ENCODE peak calls at places on chromosome 18, in eight cellular contexts. One of them, this sample, is unnamed.

GRCh38 chr18:79216176-79216575 is 147.0 kb downstream of the ATP9B start:
- DNase-seq in stimulated activated CD8-positive, alpha-beta memory T cell treated with anti-CD3 and anti-CD28 coated beads, Interleukin-4, amount 100 ng/mL, for 1 hour: no peak
- DNase-seq in astrocyte of the spinal cord: no peak
- DNase-seq in sigmoid colon: no peak
- DNase-seq in SK-N-SH: no peak
- DNase-seq in NB4: no peak
- DNase-seq in fibroblast of lung: no peak
- DNase-seq in stimulated activated CD4-positive, alpha-beta T cell treated with anti-CD3 and anti-CD28 coated beads, Interleukin-15, amount 100 ng/mL, for 1 hour: no peak
- DNase-seq in this sample: no peak

GRCh38 chr18:21439453-21439852 is 161.1 kb downstream of the ESCO1 start:
- DNase-seq in sigmoid colon: no peak
- DNase-seq in stimulated activated CD4-positive, alpha-beta T cell treated with anti-CD3 and anti-CD28 coated beads, Interleukin-15, amount 100 ng/mL, for 1 hour: no peak
- DNase-seq in SK-N-SH: no peak
- DNase-seq in astrocyte of the spinal cord: peak
- DNase-seq in NB4: no peak
- DNase-seq in stimulated activated CD8-positive, alpha-beta memory T cell treated with anti-CD3 and anti-CD28 coated beads, Interleukin-4, amount 100 ng/mL, for 1 hour: no peak
- DNase-seq in fibroblast of lung: peak
- DNase-seq in this sample: no peak

GRCh38 chr18:48324651-48325050 is 84.5 kb downstream of the ZBTB7C start:
- DNase-seq in SK-N-SH: peak
- DNase-seq in NB4: no peak
- DNase-seq in astrocyte of the spinal cord: no peak
- DNase-seq in fibroblast of lung: no peak
- DNase-seq in stimulated activated CD8-positive, alpha-beta memory T cell treated with anti-CD3 and anti-CD28 coated beads, Interleukin-4, amount 100 ng/mL, for 1 hour: no peak
- DNase-seq in stimulated activated CD4-positive, alpha-beta T cell treated with anti-CD3 and anti-CD28 coated beads, Interleukin-15, amount 100 ng/mL, for 1 hour: no peak
- DNase-seq in sigmoid colon: no peak
- DNase-seq in this sample: no peak

GRCh38 chr18:33115476-33115875 is 325.0 kb downstream of the CCDC178 start:
- DNase-seq in sigmoid colon: no peak
- DNase-seq in astrocyte of the spinal cord: no peak
- DNase-seq in NB4: no peak
- DNase-seq in SK-N-SH: no peak
- DNase-seq in stimulated activated CD8-positive, alpha-beta memory T cell treated with anti-CD3 and anti-CD28 coated beads, Interleukin-4, amount 100 ng/mL, for 1 hour: no peak
- DNase-seq in fibroblast of lung: no peak
- DNase-seq in stimulated activated CD4-positive, alpha-beta T cell treated with anti-CD3 and anti-CD28 coated beads, Interleukin-15, amount 100 ng/mL, for 1 hour: no peak
- DNase-seq in this sample: no peak

GRCh38 chr18:39453882-39454281 is 1888.3 kb upstream of the CELF4 start:
- DNase-seq in sigmoid colon: no peak
- DNase-seq in astrocyte of the spinal cord: peak
- DNase-seq in SK-N-SH: no peak
- DNase-seq in NB4: no peak
- DNase-seq in stimulated activated CD4-positive, alpha-beta T cell treated with anti-CD3 and anti-CD28 coated beads, Interleukin-15, amount 100 ng/mL, for 1 hour: no peak
- DNase-seq in fibroblast of lung: peak
- DNase-seq in stimulated activated CD8-positive, alpha-beta memory T cell treated with anti-CD3 and anti-CD28 coated beads, Interleukin-4, amount 100 ng/mL, for 1 hour: no peak
- DNase-seq in this sample: no peak

GRCh38 chr18:54774423-54774822 is 53.9 kb upstream of the RAB27B start:
- DNase-seq in astrocyte of the spinal cord: peak
- DNase-seq in sigmoid colon: no peak
- DNase-seq in stimulated activated CD4-positive, alpha-beta T cell treated with anti-CD3 and anti-CD28 coated beads, Interleukin-15, amount 100 ng/mL, for 1 hour: no peak
- DNase-seq in SK-N-SH: no peak
- DNase-seq in stimulated activated CD8-positive, alpha-beta memory T cell treated with anti-CD3 and anti-CD28 coated beads, Interleukin-4, amount 100 ng/mL, for 1 hour: no peak
- DNase-seq in fibroblast of lung: peak
- DNase-seq in NB4: no peak
- DNase-seq in this sample: no peak

GRCh38 chr18:45457933-45458332 is 157.3 kb upstream of the SLC14A2 start:
- DNase-seq in stimulated activated CD8-positive, alpha-beta memory T cell treated with anti-CD3 and anti-CD28 coated beads, Interleukin-4, amount 100 ng/mL, for 1 hour: no peak
- DNase-seq in SK-N-SH: no peak
- DNase-seq in NB4: no peak
- DNase-seq in astrocyte of the spinal cord: no peak
- DNase-seq in sigmoid colon: no peak
- DNase-seq in fibroblast of lung: no peak
- DNase-seq in stimulated activated CD4-positive, alpha-beta T cell treated with anti-CD3 and anti-CD28 coated beads, Interleukin-15, amount 100 ng/mL, for 1 hour: no peak
- DNase-seq in this sample: no peak

GRCh38 chr18:13530879-13531387 is 195.4 kb downstream of the FAM210A start:
- DNase-seq in astrocyte of the spinal cord: peak
- DNase-seq in stimulated activated CD4-positive, alpha-beta T cell treated with anti-CD3 and anti-CD28 coated beads, Interleukin-15, amount 100 ng/mL, for 1 hour: no peak
- DNase-seq in stimulated activated CD8-positive, alpha-beta memory T cell treated with anti-CD3 and anti-CD28 coated beads, Interleukin-4, amount 100 ng/mL, for 1 hour: no peak
- DNase-seq in SK-N-SH: peak
- DNase-seq in sigmoid colon: peak
- DNase-seq in fibroblast of lung: peak
- DNase-seq in NB4: peak
- DNase-seq in this sample: peak

GRCh38 chr18:57122906-57123510 is 23.9 kb upstream of the BOD1L2 start:
- DNase-seq in stimulated activated CD4-positive, alpha-beta T cell treated with anti-CD3 and anti-CD28 coated beads, Interleukin-15, amount 100 ng/mL, for 1 hour: no peak
- DNase-seq in fibroblast of lung: no peak
- DNase-seq in astrocyte of the spinal cord: no peak
- DNase-seq in stimulated activated CD8-positive, alpha-beta memory T cell treated with anti-CD3 and anti-CD28 coated beads, Interleukin-4, amount 100 ng/mL, for 1 hour: no peak
- DNase-seq in NB4: no peak
- DNase-seq in sigmoid colon: no peak
- DNase-seq in SK-N-SH: no peak
- DNase-seq in this sample: no peak

GRCh38 chr18:3179430-3180089 is 40.2 kb downstream of the MYOM1 start:
- DNase-seq in stimulated activated CD8-positive, alpha-beta memory T cell treated with anti-CD3 and anti-CD28 coated beads, Interleukin-4, amount 100 ng/mL, for 1 hour: no peak
- DNase-seq in astrocyte of the spinal cord: no peak
- DNase-seq in sigmoid colon: no peak
- DNase-seq in NB4: peak
- DNase-seq in fibroblast of lung: no peak
- DNase-seq in stimulated activated CD4-positive, alpha-beta T cell treated with anti-CD3 and anti-CD28 coated beads, Interleukin-15, amount 100 ng/mL, for 1 hour: no peak
- DNase-seq in SK-N-SH: no peak
- DNase-seq in this sample: no peak

GRCh38 chr18:32373995-32374394 is 96.7 kb downstream of the GAREM1 start:
- DNase-seq in stimulated activated CD8-positive, alpha-beta memory T cell treated with anti-CD3 and anti-CD28 coated beads, Interleukin-4, amount 100 ng/mL, for 1 hour: no peak
- DNase-seq in stimulated activated CD4-positive, alpha-beta T cell treated with anti-CD3 and anti-CD28 coated beads, Interleukin-15, amount 100 ng/mL, for 1 hour: no peak
- DNase-seq in fibroblast of lung: peak
- DNase-seq in NB4: no peak
- DNase-seq in astrocyte of the spinal cord: peak
- DNase-seq in SK-N-SH: no peak
- DNase-seq in sigmoid colon: no peak
- DNase-seq in this sample: no peak

GRCh38 chr18:809985-810642 is 1.9 kb downstream of the YES1 start:
- DNase-seq in SK-N-SH: no peak
- DNase-seq in fibroblast of lung: no peak
- DNase-seq in NB4: no peak
- DNase-seq in stimulated activated CD4-positive, alpha-beta T cell treated with anti-CD3 and anti-CD28 coated beads, Interleukin-15, amount 100 ng/mL, for 1 hour: no peak
- DNase-seq in sigmoid colon: no peak
- DNase-seq in stimulated activated CD8-positive, alpha-beta memory T cell treated with anti-CD3 and anti-CD28 coated beads, Interleukin-4, amount 100 ng/mL, for 1 hour: no peak
- DNase-seq in astrocyte of the spinal cord: peak
- DNase-seq in this sample: no peak

GRCh38 chr18:28183418-28184078 is 6.6 kb upstream of the CDH2 start:
- DNase-seq in fibroblast of lung: no peak
- DNase-seq in SK-N-SH: no peak
- DNase-seq in NB4: no peak
- DNase-seq in stimulated activated CD4-positive, alpha-beta T cell treated with anti-CD3 and anti-CD28 coated beads, Interleukin-15, amount 100 ng/mL, for 1 hour: no peak
- DNase-seq in sigmoid colon: no peak
- DNase-seq in astrocyte of the spinal cord: no peak
- DNase-seq in stimulated activated CD8-positive, alpha-beta memory T cell treated with anti-CD3 and anti-CD28 coated beads, Interleukin-4, amount 100 ng/mL, for 1 hour: no peak
- DNase-seq in this sample: no peak

GRCh38 chr18:60599995-60600394 is 227.4 kb upstream of the MC4R start:
- DNase-seq in SK-N-SH: no peak
- DNase-seq in fibroblast of lung: no peak
- DNase-seq in astrocyte of the spinal cord: no peak
- DNase-seq in sigmoid colon: no peak
- DNase-seq in stimulated activated CD4-positive, alpha-beta T cell treated with anti-CD3 and anti-CD28 coated beads, Interleukin-15, amount 100 ng/mL, for 1 hour: no peak
- DNase-seq in NB4: no peak
- DNase-seq in stimulated activated CD8-positive, alpha-beta memory T cell treated with anti-CD3 and anti-CD28 coated beads, Interleukin-4, amount 100 ng/mL, for 1 hour: no peak
- DNase-seq in this sample: no peak

GRCh38 chr18:75109819-75110218 is 99.1 kb downstream of the PTGR3 start:
- DNase-seq in SK-N-SH: no peak
- DNase-seq in astrocyte of the spinal cord: no peak
- DNase-seq in fibroblast of lung: no peak
- DNase-seq in NB4: no peak
- DNase-seq in stimulated activated CD8-positive, alpha-beta memory T cell treated with anti-CD3 and anti-CD28 coated beads, Interleukin-4, amount 100 ng/mL, for 1 hour: no peak
- DNase-seq in stimulated activated CD4-positive, alpha-beta T cell treated with anti-CD3 and anti-CD28 coated beads, Interleukin-15, amount 100 ng/mL, for 1 hour: no peak
- DNase-seq in sigmoid colon: no peak
- DNase-seq in this sample: no peak

GRCh38 chr18:73408434-73408833 is 540.6 kb upstream of the NETO1 start:
- DNase-seq in fibroblast of lung: no peak
- DNase-seq in stimulated activated CD8-positive, alpha-beta memory T cell treated with anti-CD3 and anti-CD28 coated beads, Interleukin-4, amount 100 ng/mL, for 1 hour: no peak
- DNase-seq in stimulated activated CD4-positive, alpha-beta T cell treated with anti-CD3 and anti-CD28 coated beads, Interleukin-15, amount 100 ng/mL, for 1 hour: no peak
- DNase-seq in SK-N-SH: no peak
- DNase-seq in NB4: no peak
- DNase-seq in sigmoid colon: no peak
- DNase-seq in astrocyte of the spinal cord: peak
- DNase-seq in this sample: no peak

GRCh38 chr18:79123948-79124347 is 54.8 kb downstream of the ATP9B start:
- DNase-seq in SK-N-SH: no peak
- DNase-seq in stimulated activated CD4-positive, alpha-beta T cell treated with anti-CD3 and anti-CD28 coated beads, Interleukin-15, amount 100 ng/mL, for 1 hour: no peak
- DNase-seq in NB4: peak
- DNase-seq in sigmoid colon: no peak
- DNase-seq in stimulated activated CD8-positive, alpha-beta memory T cell treated with anti-CD3 and anti-CD28 coated beads, Interleukin-4, amount 100 ng/mL, for 1 hour: no peak
- DNase-seq in fibroblast of lung: no peak
- DNase-seq in astrocyte of the spinal cord: no peak
- DNase-seq in this sample: no peak

GRCh38 chr18:79605481-79605880 is 74.1 kb upstream of the CTDP1 start:
- DNase-seq in stimulated activated CD8-positive, alpha-beta memory T cell treated with anti-CD3 and anti-CD28 coated beads, Interleukin-4, amount 100 ng/mL, for 1 hour: no peak
- DNase-seq in NB4: no peak
- DNase-seq in fibroblast of lung: no peak
- DNase-seq in stimulated activated CD4-positive, alpha-beta T cell treated with anti-CD3 and anti-CD28 coated beads, Interleukin-15, amount 100 ng/mL, for 1 hour: no peak
- DNase-seq in SK-N-SH: no peak
- DNase-seq in astrocyte of the spinal cord: no peak
- DNase-seq in sigmoid colon: peak
- DNase-seq in this sample: peak

GRCh38 chr18:12015697-12016062 is 34.4 kb downstream of the IMPA2 start:
- DNase-seq in stimulated activated CD8-positive, alpha-beta memory T cell treated with anti-CD3 and anti-CD28 coated beads, Interleukin-4, amount 100 ng/mL, for 1 hour: no peak
- DNase-seq in astrocyte of the spinal cord: peak
- DNase-seq in NB4: no peak
- DNase-seq in SK-N-SH: no peak
- DNase-seq in fibroblast of lung: peak
- DNase-seq in stimulated activated CD4-positive, alpha-beta T cell treated with anti-CD3 and anti-CD28 coated beads, Interleukin-15, amount 100 ng/mL, for 1 hour: no peak
- DNase-seq in sigmoid colon: peak
- DNase-seq in this sample: peak

GRCh38 chr18:63040788-63041410 is 278.7 kb downstream of the BCL2 start:
- DNase-seq in fibroblast of lung: no peak
- DNase-seq in sigmoid colon: no peak
- DNase-seq in NB4: no peak
- DNase-seq in SK-N-SH: no peak
- DNase-seq in astrocyte of the spinal cord: no peak
- DNase-seq in stimulated activated CD4-positive, alpha-beta T cell treated with anti-CD3 and anti-CD28 coated beads, Interleukin-15, amount 100 ng/mL, for 1 hour: no peak
- DNase-seq in stimulated activated CD8-positive, alpha-beta memory T cell treated with anti-CD3 and anti-CD28 coated beads, Interleukin-4, amount 100 ng/mL, for 1 hour: no peak
- DNase-seq in this sample: no peak